ENCODE peak calls at places on chromosomes 6 and 20, in eight cellular contexts. W, M, C, D, Y, Q, K and G are unnamed samples.

GRCh38 chr20:17661121-17661744 is 20.8 kb downstream of the RRBP1 start:
- DNase-seq in W (no peak), M (no peak), C (no peak), D (no peak), Y (no peak), Q (no peak), K (no peak), G (no peak)

GRCh38 chr6:43276180-43277082 is 21.6 kb upstream of the SLC22A7 start:
- DNase-seq in W (no peak), M (no peak), C (no peak), D (no peak), Y (no peak), Q (peak; percentile 66), K (no peak), G (no peak)

GRCh38 chr6:109527989-109528388 is 45.0 kb upstream of the ZBTB24 start:
- DNase-seq in W (no peak), M (no peak), C (no peak), D (no peak), Y (no peak), Q (no peak), K (no peak), G (no peak)

GRCh38 chr6:23940466-23940865 is 185.5 kb upstream of the NRSN1 start:
- DNase-seq in W (no peak), M (no peak), C (no peak), D (no peak), Y (no peak), Q (no peak), K (no peak), G (no peak)

GRCh38 chr6:163773646-163774045 is 359.1 kb downstream of the QKI start:
- DNase-seq in W (no peak), M (no peak), C (no peak), D (no peak), Y (no peak), Q (no peak), K (no peak), G (no peak)

GRCh38 chr20:35200255-35200654 is 26.2 kb upstream of the MMP24 start:
- DNase-seq in W (no peak), M (no peak), C (no peak), D (no peak), Y (no peak), Q (no peak), K (no peak), G (no peak)

GRCh38 chr6:17429381-17430061 is 36.1 kb downstream of the CAP2 start:
- DNase-seq in W (no peak), M (no peak), C (no peak), D (no peak), Y (no peak), Q (no peak), K (no peak), G (no peak)

GRCh38 chr6:39401376-39401775 is 78.9 kb upstream of the KCNK16 start:
- DNase-seq in W (no peak), M (no peak), C (no peak), D (no peak), Y (no peak), Q (no peak), K (no peak), G (no peak)

GRCh38 chr6:41462980-41463930 is 82.9 kb upstream of the FOXP4 start:
- DNase-seq in W (peak; percentile 69), M (no peak), C (peak; percentile 54), D (peak; percentile 62), Y (no peak), Q (peak; percentile 85), K (peak; percentile 37), G (peak; percentile 26)

GRCh38 chr6:162906479-162906878 is 178.7 kb downstream of the PACRG start:
- DNase-seq in W (no peak), M (no peak), C (no peak), D (no peak), Y (no peak), Q (no peak), K (no peak), G (no peak)

GRCh38 chr6:24910331-24910849 is 25.4 kb downstream of the RIPOR2 start:
- DNase-seq in W (peak; percentile 10), M (peak; percentile 46), C (peak; percentile 72), D (no peak), Y (no peak), Q (peak; percentile 62), K (no peak), G (no peak)

GRCh38 chr6:55917756-55918415 is 42.5 kb upstream of the BMP5 start:
- DNase-seq in W (no peak), M (no peak), C (no peak), D (no peak), Y (no peak), Q (no peak), K (no peak), G (no peak)

GRCh38 chr6:166644631-166645030 is 17.6 kb upstream of the RPS6KA2 start:
- DNase-seq in W (no peak), M (no peak), C (no peak), D (no peak), Y (no peak), Q (no peak), K (no peak), G (no peak)

GRCh38 chr6:134516582-134516981 is 198.7 kb upstream of the SGK1 start:
- DNase-seq in W (no peak), M (no peak), C (no peak), D (no peak), Y (no peak), Q (no peak), K (no peak), G (no peak)

GRCh38 chr6:156655267-156655918 is 121.8 kb upstream of the ARID1B start:
- DNase-seq in W (no peak), M (peak; percentile 67), C (no peak), D (no peak), Y (no peak), Q (no peak), K (no peak), G (no peak)

GRCh38 chr6:17930321-17930993 is 57.0 kb downstream of the KIF13A start:
- DNase-seq in W (no peak), M (no peak), C (no peak), D (no peak), Y (no peak), Q (no peak), K (no peak), G (no peak)